ENCODE peak calls at places on chromosomes 13 and 19, in eight cellular contexts. Y is left lung, H is EH, G is RPMI8226, Q is left cardiac atrium, D is left ventricle myocardium superior, A is MCF 10A, B is AG04450. P is an unnamed sample.

GRCh38 chr19:48918801-48919247 is 14.7 kb upstream of the DHDH start:
- DNase-seq in Y (no peak), H (peak), G (no peak), Q (no peak), D (no peak), A (no peak), B (no peak), P (no peak)

GRCh38 chr13:74128171-74128767 is 5.9 kb downstream of the KLF12 start:
- DNase-seq in Y (no peak), H (peak), G (no peak), Q (no peak), D (no peak), A (peak), B (peak), P (no peak)

GRCh38 chr19:30738047-30738446 is 365.9 kb downstream of the ZNF536 start:
- DNase-seq in Y (no peak), H (no peak), G (no peak), Q (no peak), D (no peak), A (no peak), B (no peak), P (no peak)

GRCh38 chr13:99374169-99374991 is 67.2 kb upstream of the GPR183 start:
- DNase-seq in Y (no peak), H (no peak), G (no peak), Q (no peak), D (no peak), A (no peak), B (no peak), P (no peak)

GRCh38 chr13:73428137-73428536 is 369.3 kb downstream of the KLF5 start:
- DNase-seq in Y (no peak), H (peak), G (no peak), Q (no peak), D (no peak), A (peak), B (peak), P (peak)

GRCh38 chr19:35299523-35300339 is 7.8 kb downstream of the MAG start:
- DNase-seq in Y (peak), H (no peak), G (no peak), Q (no peak), D (no peak), A (no peak), B (no peak), P (no peak)

GRCh38 chr19:43575156-43575950 is at the start of the genes PINLYP and XRCC1:
- DNase-seq in Y (peak), H (peak), G (peak), Q (peak), D (peak), A (peak), B (peak), P (peak)

GRCh38 chr19:49565261-49565660 is 15.1 kb downstream of the NOSIP start:
- DNase-seq in Y (no peak), H (no peak), G (peak), Q (no peak), D (peak), A (no peak), B (no peak), P (no peak)

GRCh38 chr13:80338781-80339577 is 1.9 kb downstream of the SPRY2 start:
- DNase-seq in Y (peak), H (peak), G (no peak), Q (peak), D (peak), A (peak), B (peak), P (peak)

GRCh38 chr19:54478677-54479266 is 5.7 kb upstream of the CDC42EP5 start:
- DNase-seq in Y (no peak), H (peak), G (peak), Q (no peak), D (no peak), A (peak), B (no peak), P (peak)

GRCh38 chr13:32720026-32720425 is 133.8 kb downstream of the PDS5B start:
- DNase-seq in Y (no peak), H (peak), G (no peak), Q (no peak), D (no peak), A (peak), B (no peak), P (no peak)

GRCh38 chr13:40665061-40665753 is 1.2 kb downstream of the FOXO1 start:
- DNase-seq in Y (peak), H (peak), G (peak), Q (peak), D (peak), A (peak), B (no peak), P (peak)

GRCh38 chr13:36736119-36736726 is 62.4 kb downstream of the SERTM1 start:
- DNase-seq in Y (no peak), H (peak), G (peak), Q (peak), D (no peak), A (peak), B (peak), P (peak)

GRCh38 chr13:93517658-93518057 is 291.1 kb downstream of the GPC6 start:
- DNase-seq in Y (no peak), H (no peak), G (no peak), Q (no peak), D (no peak), A (no peak), B (no peak), P (no peak)

GRCh38 chr13:32910530-32910929 is 105.7 kb upstream of the KL start:
- DNase-seq in Y (no peak), H (peak), G (no peak), Q (no peak), D (no peak), A (no peak), B (no peak), P (no peak)

GRCh38 chr19:37933965-37934364 is 27.0 kb downstream of the SIPA1L3 start:
- DNase-seq in Y (no peak), H (no peak), G (no peak), Q (peak), D (peak), A (peak), B (no peak), P (peak)

GRCh38 chr19:10290876-10291553 is 1.3 kb downstream of the ICAM5 start:
- DNase-seq in Y (peak), H (peak), G (peak), Q (peak), D (peak), A (peak), B (no peak), P (peak)

GRCh38 chr13:36981156-36981743 is 17.9 kb downstream of the ALG5 start:
- DNase-seq in Y (no peak), H (peak), G (no peak), Q (no peak), D (no peak), A (peak), B (peak), P (peak)

GRCh38 chr13:87674143-87674772 is 3.1 kb downstream of the SLITRK5 start:
- DNase-seq in Y (peak), H (no peak), G (no peak), Q (no peak), D (no peak), A (no peak), B (no peak), P (no peak)

GRCh38 chr13:34159946-34160345 is 342.0 kb downstream of the RFC3 start:
- DNase-seq in Y (no peak), H (no peak), G (no peak), Q (no peak), D (no peak), A (no peak), B (no peak), P (no peak)

GRCh38 chr19:30091856-30092255 is 149.8 kb downstream of the URI1 start:
- DNase-seq in Y (no peak), H (no peak), G (no peak), Q (no peak), D (peak), A (no peak), B (no peak), P (no peak)

GRCh38 chr13:77449265-77449664 is 86.2 kb upstream of the SCEL start:
- DNase-seq in Y (no peak), H (no peak), G (no peak), Q (no peak), D (no peak), A (no peak), B (no peak), P (no peak)

GRCh38 chr19:9485140-9485539 is 13.3 kb downstream of the ZNF560 start:
- DNase-seq in Y (no peak), H (no peak), G (no peak), Q (no peak), D (no peak), A (no peak), B (no peak), P (no peak)

GRCh38 chr13:27911499-27911898 is 8.3 kb upstream of the PDX1 start:
- DNase-seq in Y (no peak), H (no peak), G (no peak), Q (no peak), D (no peak), A (no peak), B (no peak), P (no peak)

GRCh38 chr19:43809762-43810696 is 7.8 kb upstream of the LYPD5 start:
- DNase-seq in Y (no peak), H (peak), G (peak), Q (no peak), D (no peak), A (peak), B (peak), P (peak)

GRCh38 chr19:15317392-15318011 is 14.8 kb downstream of the BRD4 start:
- DNase-seq in Y (no peak), H (peak), G (no peak), Q (no peak), D (no peak), A (no peak), B (peak), P (no peak)

GRCh38 chr13:37682496-37682895 is 83.9 kb upstream of the POSTN start:
- DNase-seq in Y (no peak), H (no peak), G (no peak), Q (no peak), D (no peak), A (no peak), B (no peak), P (no peak)

GRCh38 chr13:94435604-94436226 is 43.8 kb downstream of the DCT start:
- DNase-seq in Y (no peak), H (peak), G (peak), Q (no peak), D (no peak), A (peak), B (peak), P (peak)

GRCh38 chr19:3547301-3547731 is 8.3 kb downstream of the TEKTIP1 start:
- DNase-seq in Y (no peak), H (peak), G (no peak), Q (no peak), D (no peak), A (peak), B (no peak), P (no peak)

GRCh38 chr13:102091231-102091630 is 310.6 kb downstream of the FGF14 start:
- DNase-seq in Y (no peak), H (peak), G (no peak), Q (no peak), D (no peak), A (peak), B (no peak), P (peak)

GRCh38 chr13:49746111-49746510 is 46.4 kb downstream of the KPNA3 start:
- DNase-seq in Y (no peak), H (no peak), G (no peak), Q (peak), D (no peak), A (no peak), B (no peak), P (peak)

GRCh38 chr13:111531505-111531904 is 211.1 kb downstream of the TEX29 start:
- DNase-seq in Y (no peak), H (no peak), G (peak), Q (no peak), D (no peak), A (peak), B (no peak), P (no peak)

GRCh38 chr19:7904074-7905020 is 670 bp downstream of the MAP2K7 start:
- DNase-seq in Y (peak), H (no peak), G (peak), Q (peak), D (peak), A (peak), B (no peak), P (no peak)

GRCh38 chr19:56839665-56840451 is 668 bp downstream of the PEG3 start:
- DNase-seq in Y (peak), H (no peak), G (peak), Q (peak), D (peak), A (no peak), B (no peak), P (no peak)

GRCh38 chr13:49022472-49023144 is 46.9 kb downstream of the FNDC3A start:
- DNase-seq in Y (no peak), H (peak), G (no peak), Q (no peak), D (no peak), A (peak), B (no peak), P (peak)

GRCh38 chr13:110649551-110649950 is 34.2 kb downstream of the NAXD start:
- DNase-seq in Y (peak), H (no peak), G (no peak), Q (peak), D (no peak), A (no peak), B (no peak), P (no peak)

P was measured in mammary epithelial cell.